ENCODE peak calls at places on chromosomes 12 and 14, in five cellular contexts. L is choroid plexus epithelial cell, R is amniotic epithelial cell, S is CD14-positive monocyte, V is fibroblast of the conjunctiva. Q is an unnamed sample.

GRCh38 chr14:68983210-68983609 is 4.1 kb upstream of the ACTN1 start:
- DNase-seq in L (peak), R (no peak), V (no peak), S (no peak), Q (no peak)

GRCh38 chr14:80164991-80165390 is 46.3 kb downstream of the DIO2 start:
- DNase-seq in V (no peak), R (no peak), L (peak), S (no peak), Q (no peak)

GRCh38 chr14:22819191-22819988 is 4.2 kb upstream of the SLC7A7 start:
- DNase-seq in S (no peak), L (peak), R (peak), V (peak), Q (no peak)

GRCh38 chr14:79483472-79483871 is 727.8 kb downstream of the DIO2 start:
- DNase-seq in V (no peak), S (no peak), R (no peak), L (peak), Q (no peak)

GRCh38 chr12:115230576-115230975 is 546.6 kb upstream of the TBX3 start:
- DNase-seq in L (no peak), S (no peak), R (no peak), V (no peak), Q (no peak)

GRCh38 chr14:32724864-32725550 is 213.7 kb upstream of the NPAS3 start:
- DNase-seq in L (peak), V (peak), S (no peak), R (peak), Q (no peak)

GRCh38 chr14:24323341-24323740 is 11.5 kb downstream of the ADCY4 start:
- DNase-seq in R (no peak), V (no peak), L (no peak), S (no peak), Q (no peak)

GRCh38 chr12:129893691-129894090 is 10.1 kb downstream of the TMEM132D start:
- DNase-seq in R (no peak), V (no peak), S (no peak), L (no peak), Q (no peak)

GRCh38 chr12:104579716-104580495 is 123.2 kb downstream of the CHST11 start:
- DNase-seq in V (no peak), L (no peak), S (no peak), R (no peak), Q (no peak)

GRCh38 chr12:27014085-27014858 is at the start of gene TM7SF3:
- DNase-seq in S (peak), L (peak), R (peak), V (peak), Q (peak)

GRCh38 chr14:104751539-104752337 is 1.2 kb upstream of the SIVA1 start:
- DNase-seq in R (no peak), V (no peak), L (no peak), S (no peak), Q (no peak)

GRCh38 chr12:27179399-27180214 is 64.5 kb upstream of the STK38L start:
- DNase-seq in R (peak), L (peak), V (peak), S (peak), Q (no peak)

GRCh38 chr14:47103781-47104180 is 452.2 kb upstream of the RPL10L start:
- DNase-seq in L (no peak), V (no peak), S (no peak), R (no peak), Q (no peak)

GRCh38 chr14:56422703-56423213 is 156.8 kb upstream of the TMEM260 start:
- DNase-seq in S (no peak), V (peak), L (peak), R (peak), Q (peak)

GRCh38 chr14:79861111-79861510 is 350.2 kb downstream of the DIO2 start:
- DNase-seq in S (no peak), V (no peak), R (no peak), L (no peak), Q (no peak)

GRCh38 chr12:115323223-115323905 is 639.4 kb upstream of the TBX3 start:
- DNase-seq in V (peak), L (peak), S (no peak), R (peak), Q (no peak)

GRCh38 chr12:68915055-68915454 is 17.9 kb downstream of the CPM start:
- DNase-seq in R (peak), S (no peak), L (peak), V (peak), Q (no peak)

GRCh38 chr14:100665518-100666032 is 61.1 kb upstream of the DLK1 start:
- DNase-seq in R (no peak), L (no peak), S (no peak), V (no peak), Q (no peak)

GRCh38 chr14:21308479-21309237 is 28.8 kb downstream of the RPGRIP1 start:
- DNase-seq in V (peak), S (peak), L (peak), R (peak), Q (peak)

GRCh38 chr14:55354500-55354899 is 57.1 kb downstream of the ATG14 start:
- DNase-seq in L (peak), V (peak), R (peak), S (no peak), Q (no peak)